ENCODE peak calls at places on chromosomes 12 and 14, in six cellular contexts. One of them, this sample, is unnamed.
A peak's percentile ranks its signal among the peaks of the same experiment; 100 is the strongest.

GRCh38 chr12:95385646-95386045 is 88.3 kb upstream of the METAP2 start:
- DNase-seq in mesendoderm: no peak
- DNase-seq in hypothalamus: no peak
- DNase-seq in neural crest cell: no peak
- DNase-seq in CD4-positive, alpha-beta memory T cell: no peak
- DNase-seq in iris pigment epithelial cell: peak; percentile 60
- DNase-seq in this sample: no peak

GRCh38 chr14:72104011-72104613 is 171.9 kb downstream of the RGS6 start:
- DNase-seq in mesendoderm: peak; percentile 46
- DNase-seq in hypothalamus: no peak
- DNase-seq in neural crest cell: peak; percentile 43
- DNase-seq in CD4-positive, alpha-beta memory T cell: peak; percentile 6
- DNase-seq in iris pigment epithelial cell: no peak
- DNase-seq in this sample: peak; percentile 15

GRCh38 chr12:91913124-91913523 is 232.5 kb downstream of the BTG1 start:
- DNase-seq in mesendoderm: no peak
- DNase-seq in hypothalamus: no peak
- DNase-seq in neural crest cell: no peak
- DNase-seq in CD4-positive, alpha-beta memory T cell: no peak
- DNase-seq in iris pigment epithelial cell: no peak
- DNase-seq in this sample: no peak

GRCh38 chr12:38898001-38898684 is 7.2 kb downstream of the CPNE8 start:
- DNase-seq in mesendoderm: peak; percentile 95
- DNase-seq in hypothalamus: no peak
- DNase-seq in neural crest cell: no peak
- DNase-seq in CD4-positive, alpha-beta memory T cell: no peak
- DNase-seq in iris pigment epithelial cell: no peak
- DNase-seq in this sample: no peak

GRCh38 chr14:64488590-64489099 is 15.0 kb downstream of the ZBTB25 start:
- DNase-seq in mesendoderm: no peak
- DNase-seq in hypothalamus: no peak
- DNase-seq in neural crest cell: no peak
- DNase-seq in CD4-positive, alpha-beta memory T cell: no peak
- DNase-seq in iris pigment epithelial cell: no peak
- DNase-seq in this sample: no peak

GRCh38 chr14:46734287-46734686 is 82.7 kb upstream of the RPL10L start:
- DNase-seq in mesendoderm: no peak
- DNase-seq in hypothalamus: no peak
- DNase-seq in neural crest cell: no peak
- DNase-seq in CD4-positive, alpha-beta memory T cell: no peak
- DNase-seq in iris pigment epithelial cell: no peak
- DNase-seq in this sample: no peak

GRCh38 chr12:57236224-57236924 is 6.9 kb downstream of the SHMT2 start:
- DNase-seq in mesendoderm: peak; percentile 64
- DNase-seq in hypothalamus: no peak
- DNase-seq in neural crest cell: no peak
- DNase-seq in CD4-positive, alpha-beta memory T cell: no peak
- DNase-seq in iris pigment epithelial cell: no peak
- DNase-seq in this sample: no peak

GRCh38 chr12:100900808-100901207 is 106.2 kb downstream of the ANO4 start:
- DNase-seq in mesendoderm: no peak
- DNase-seq in hypothalamus: no peak
- DNase-seq in neural crest cell: no peak
- DNase-seq in CD4-positive, alpha-beta memory T cell: no peak
- DNase-seq in iris pigment epithelial cell: no peak
- DNase-seq in this sample: no peak

GRCh38 chr12:12327802-12328201 is 22.2 kb downstream of the MANSC1 start:
- DNase-seq in mesendoderm: peak; percentile 87
- DNase-seq in hypothalamus: no peak
- DNase-seq in neural crest cell: peak; percentile 21
- DNase-seq in CD4-positive, alpha-beta memory T cell: peak; percentile 54
- DNase-seq in iris pigment epithelial cell: peak; percentile 63
- DNase-seq in this sample: no peak

GRCh38 chr12:129257526-129257925 is 404.2 kb downstream of the GLT1D1 start:
- DNase-seq in mesendoderm: peak; percentile 60
- DNase-seq in hypothalamus: no peak
- DNase-seq in neural crest cell: no peak
- DNase-seq in CD4-positive, alpha-beta memory T cell: no peak
- DNase-seq in iris pigment epithelial cell: no peak
- DNase-seq in this sample: no peak

GRCh38 chr12:109592905-109593272 is 19.3 kb downstream of the MVK start:
- DNase-seq in mesendoderm: no peak
- DNase-seq in hypothalamus: no peak
- DNase-seq in neural crest cell: no peak
- DNase-seq in CD4-positive, alpha-beta memory T cell: no peak
- DNase-seq in iris pigment epithelial cell: no peak
- DNase-seq in this sample: no peak

GRCh38 chr12:103268831-103269514 is 226.8 kb downstream of the C12orf42 start:
- DNase-seq in mesendoderm: no peak
- DNase-seq in hypothalamus: no peak
- DNase-seq in neural crest cell: no peak
- DNase-seq in CD4-positive, alpha-beta memory T cell: peak; percentile 14
- DNase-seq in iris pigment epithelial cell: no peak
- DNase-seq in this sample: no peak

GRCh38 chr12:130671556-130671955 is 44.5 kb downstream of the RIMBP2 start:
- DNase-seq in mesendoderm: no peak
- DNase-seq in hypothalamus: no peak
- DNase-seq in neural crest cell: no peak
- DNase-seq in CD4-positive, alpha-beta memory T cell: no peak
- DNase-seq in iris pigment epithelial cell: no peak
- DNase-seq in this sample: no peak

GRCh38 chr12:117421987-117422386 is 60.6 kb upstream of the NOS1 start:
- DNase-seq in mesendoderm: no peak
- DNase-seq in hypothalamus: no peak
- DNase-seq in neural crest cell: no peak
- DNase-seq in CD4-positive, alpha-beta memory T cell: no peak
- DNase-seq in iris pigment epithelial cell: no peak
- DNase-seq in this sample: no peak

GRCh38 chr14:89907655-89908054 is 46.9 kb downstream of the EFCAB11 start:
- DNase-seq in mesendoderm: peak; percentile 61
- DNase-seq in hypothalamus: no peak
- DNase-seq in neural crest cell: no peak
- DNase-seq in CD4-positive, alpha-beta memory T cell: no peak
- DNase-seq in iris pigment epithelial cell: no peak
- DNase-seq in this sample: no peak

GRCh38 chr12:82756303-82756702 is 69.6 kb downstream of the TMTC2 start:
- DNase-seq in mesendoderm: peak; percentile 92
- DNase-seq in hypothalamus: no peak
- DNase-seq in neural crest cell: no peak
- DNase-seq in CD4-positive, alpha-beta memory T cell: no peak
- DNase-seq in iris pigment epithelial cell: no peak
- DNase-seq in this sample: no peak

GRCh38 chr12:89796798-89797382 is 88.3 kb upstream of the ATP2B1 start:
- DNase-seq in mesendoderm: peak; percentile 32
- DNase-seq in hypothalamus: no peak
- DNase-seq in neural crest cell: no peak
- DNase-seq in CD4-positive, alpha-beta memory T cell: no peak
- DNase-seq in iris pigment epithelial cell: no peak
- DNase-seq in this sample: no peak

This sample was measured in neuronal stem cell.